ENCODE peak calls at places on chromosomes 11 and 22, in eight cellular contexts. A, U, Z, Q, V, Y, H and T are unnamed samples. For H3K4me1, the result is how much of the 10 kb centered on the place peaks cover.

GRCh38 chr22:17781319-17782031 is 7.2 kb upstream of the BID start:
- DNase-seq in A (peak), U (peak), Z (no peak), Q (no peak), V (peak), Y (no peak), H (no peak), T (peak)

GRCh38 chr11:40354121-40354520 is 1105.3 kb downstream of the LRRC4C start:
- DNase-seq in A (no peak), U (no peak), Z (no peak), Q (no peak), V (no peak), Y (no peak), H (no peak), T (no peak)

GRCh38 chr11:8232849-8233606 is 30.6 kb downstream of the LMO1 start:
- DNase-seq in A (no peak), U (no peak), Z (no peak), Q (no peak), V (no peak), Y (no peak), H (no peak), T (no peak)

GRCh38 chr22:20542736-20543135 is 35.3 kb downstream of the MED15 start:
- DNase-seq in A (no peak), U (no peak), Z (no peak), Q (no peak), V (no peak), Y (no peak), H (no peak), T (no peak)

GRCh38 chr11:45264839-45265515 is 21.2 kb downstream of the SYT13 start:
- DNase-seq in A (no peak), U (peak), Z (no peak), Q (no peak), V (peak), Y (no peak), H (no peak), T (peak)

GRCh38 chr22:37749831-37750595 is 53.2 kb downstream of the TRIOBP start:
- DNase-seq in A (no peak), U (peak), Z (no peak), Q (no peak), V (peak), Y (peak), H (no peak), T (no peak)

GRCh38 chr11:126257764-126258163 is 10.9 kb downstream of the SRPRA start:
- DNase-seq in A (no peak), U (peak), Z (no peak), Q (no peak), V (no peak), Y (no peak), H (no peak), T (no peak)

GRCh38 chr22:37401861-37402506 is 25.3 kb downstream of the ELFN2 start:
- DNase-seq in A (no peak), U (no peak), Z (no peak), Q (no peak), V (no peak), Y (no peak), H (no peak), T (no peak)

GRCh38 chr22:46501701-46502100 is 35.7 kb downstream of the CELSR1 start:
- DNase-seq in A (no peak), U (peak), Z (no peak), Q (no peak), V (no peak), Y (no peak), H (no peak), T (no peak)

GRCh38 chr11:115126515-115127208 is 377.6 kb downstream of the CADM1 start:
- DNase-seq in A (no peak), U (no peak), Z (no peak), Q (no peak), V (no peak), Y (no peak), H (no peak), T (no peak)

GRCh38 chr11:126497581-126498109 is 142.2 kb downstream of the ST3GAL4 start:
- DNase-seq in A (no peak), U (no peak), Z (no peak), Q (no peak), V (no peak), Y (no peak), H (no peak), T (no peak)

GRCh38 chr11:132278801-132279574 is 908.6 kb downstream of the NTM start:
- DNase-seq in A (peak), U (peak), Z (no peak), Q (no peak), V (no peak), Y (no peak), H (no peak), T (peak)

GRCh38 chr11:79078999-79079398 is 361.8 kb downstream of the TENM4 start:
- DNase-seq in A (no peak), U (no peak), Z (no peak), Q (no peak), V (no peak), Y (no peak), H (no peak), T (no peak)

GRCh38 chr11:46669606-46670243 is 30.7 kb downstream of the ARHGAP1 start:
- DNase-seq in A (no peak), U (no peak), Z (no peak), Q (no peak), V (peak), Y (peak), H (no peak), T (no peak)

DNA sequence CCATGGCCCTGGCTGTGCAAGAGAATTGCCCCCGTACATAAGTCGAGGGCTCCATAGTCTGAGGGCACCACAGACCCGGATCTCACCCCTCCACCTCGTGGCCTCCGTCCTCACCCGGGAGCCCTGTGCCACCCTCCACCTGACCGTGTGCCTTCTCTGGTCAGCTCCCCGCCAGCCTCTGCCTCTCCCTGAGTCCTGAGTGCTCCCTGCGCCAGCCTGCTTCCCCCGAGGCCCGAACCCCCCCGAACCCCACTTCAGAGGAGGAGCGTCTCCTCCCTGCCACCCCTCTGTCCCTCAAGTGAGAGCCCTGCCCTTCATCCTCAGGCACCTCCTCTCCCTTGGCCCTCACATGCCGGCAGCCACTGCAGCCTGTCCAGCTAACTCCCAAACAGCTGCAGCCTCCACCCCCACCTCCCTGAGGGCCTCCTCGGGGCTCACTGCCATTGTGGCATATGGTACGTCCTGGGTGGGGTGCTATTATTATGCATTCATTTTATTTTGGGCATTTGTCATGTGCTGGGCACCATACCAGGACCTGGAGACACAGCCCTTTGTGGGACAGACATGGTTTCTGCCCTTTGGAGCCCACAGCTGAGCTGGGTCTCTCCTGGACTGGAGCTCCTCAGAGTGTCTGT is 67.1 kb downstream of the MYO7A start:
- DNase-seq in A (peak), U (no peak), Z (no peak), Q (no peak), V (no peak), Y (peak), H (no peak), T (no peak)
- H3K27ac ChIP-seq in A (no peak), U (no peak), Z (no peak), Q (no peak), V (no peak), Y (no peak), H (no peak), T (no peak)

GRCh38 chr11:6745018-6745417 is 26.8 kb downstream of the OR2AG2 start:
- DNase-seq in A (no peak), U (no peak), Z (no peak), Q (no peak), V (no peak), Y (no peak), H (no peak), T (no peak)
- H3K4me1 ChIP-seq in A (under half), U (under half), Z (under half), Q (under half), V (under half), Y (under half), H (under half), T (under half)

DNA sequence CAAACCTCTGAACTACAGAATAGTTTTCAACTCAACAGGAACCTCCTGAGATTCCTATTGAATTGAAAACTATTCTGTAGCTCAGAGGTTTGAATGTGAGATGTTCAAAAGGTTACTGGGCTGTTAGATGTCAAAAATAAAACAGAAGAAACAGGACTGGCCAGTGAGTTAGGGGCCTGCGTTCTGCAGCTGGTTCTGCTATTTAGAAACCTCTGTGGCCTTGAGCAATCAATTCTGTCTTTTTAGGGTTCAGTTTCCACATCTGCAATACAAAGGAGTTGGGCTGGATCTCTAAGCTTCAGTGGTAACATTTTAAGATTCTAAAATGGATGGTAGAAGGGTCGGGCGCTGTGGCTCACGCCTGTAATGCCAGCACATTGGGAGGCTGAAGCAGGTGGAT is 55.8 kb downstream of the CLMP start:
- DNase-seq in A (no peak), U (no peak), Z (no peak), Q (no peak), V (no peak), Y (no peak), H (no peak), T (no peak)
- H3K27ac ChIP-seq in A (no peak), U (no peak), Z (no peak), Q (no peak), V (no peak), Y (no peak), H (no peak), T (peak)

GRCh38 chr11:57775474-57775873 is 13.9 kb downstream of the CTNND1 start:
- DNase-seq in A (no peak), U (peak), Z (no peak), Q (no peak), V (no peak), Y (peak), H (no peak), T (no peak)

GRCh38 chr11:57778318-57779037 is 16.9 kb downstream of the CTNND1 start:
- DNase-seq in A (no peak), U (peak), Z (peak), Q (peak), V (peak), Y (peak), H (peak), T (peak)

GRCh38 chr11:57776101-57776511 is 14.5 kb downstream of the CTNND1 start:
- DNase-seq in A (no peak), U (peak), Z (no peak), Q (no peak), V (no peak), Y (peak), H (no peak), T (no peak)

GRCh38 chr11:57777969-57778317 is 16.3 kb downstream of the CTNND1 start:
- DNase-seq in A (no peak), U (no peak), Z (peak), Q (no peak), V (peak), Y (peak), H (no peak), T (peak)

DNA sequence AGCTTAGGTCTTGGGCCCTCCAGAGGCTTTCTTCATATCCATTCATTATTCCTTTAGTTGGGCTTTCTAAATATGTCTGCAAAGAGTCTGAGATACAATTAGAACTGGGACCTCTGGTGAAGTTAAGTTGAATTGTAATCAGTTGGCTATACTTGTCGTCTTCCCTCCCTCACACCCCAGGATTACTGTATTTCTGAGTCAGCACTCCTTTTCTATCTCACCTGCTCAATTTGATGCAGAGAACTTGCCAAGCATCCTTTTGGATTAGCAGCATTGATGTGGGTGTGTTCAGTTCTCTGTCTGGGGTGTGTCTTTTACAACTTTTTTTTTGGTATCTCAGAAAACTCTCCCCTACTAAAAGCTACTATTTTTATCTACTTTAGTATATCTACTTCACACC is 15.0 kb downstream of the CTNND1 start:
- DNase-seq in A (no peak), U (peak), Z (no peak), Q (no peak), V (no peak), Y (no peak), H (no peak), T (no peak)
- H3K4me1 ChIP-seq in A (under half), U (under half), Z (half or more), Q (half or more), V (half or more), Y (half or more), H (under half), T (half or more)

DNA sequence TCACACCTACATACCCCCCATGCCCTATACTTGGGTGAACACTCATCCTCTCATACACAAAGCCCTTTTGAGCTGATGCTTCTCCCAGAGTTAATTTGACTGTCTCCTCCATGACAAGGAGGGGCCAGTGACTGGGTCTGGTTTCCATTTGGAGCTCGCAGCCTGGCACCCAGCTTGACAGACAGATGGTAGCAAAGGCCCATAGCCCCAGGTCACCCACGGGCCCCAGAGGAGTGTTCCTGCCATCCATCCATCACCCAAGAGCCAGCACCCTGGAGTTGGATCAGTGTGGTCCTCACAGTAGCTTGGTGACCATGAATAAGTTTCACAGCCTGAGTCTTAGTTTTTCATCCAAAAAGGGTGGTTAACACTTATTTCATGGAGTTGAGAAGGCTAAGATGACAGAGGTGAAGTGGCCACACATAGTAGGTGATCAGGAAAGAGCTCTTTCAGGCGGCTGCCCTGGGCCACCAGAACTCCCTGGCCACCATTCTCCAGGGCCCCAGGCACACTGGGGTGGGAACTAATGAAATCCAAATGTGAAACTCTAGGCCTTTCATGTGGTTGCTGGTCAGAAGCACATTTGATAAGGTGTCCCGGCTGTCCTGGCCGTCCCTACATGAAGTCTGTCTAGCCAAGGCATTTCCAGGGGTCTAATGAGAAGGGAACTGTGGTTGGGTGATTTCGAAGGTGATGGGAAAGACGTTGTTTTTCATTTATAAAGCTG is 42.4 kb downstream of the LIF start:
- DNase-seq in A (no peak), U (no peak), Z (no peak), Q (peak), V (no peak), Y (no peak), H (no peak), T (no peak)
- H3K27ac ChIP-seq in A (no peak), U (peak), Z (no peak), Q (peak), V (no peak), Y (peak), H (peak), T (peak)

GRCh38 chr11:102573851-102574250 is 43.3 kb upstream of the MMP7 start:
- DNase-seq in A (no peak), U (peak), Z (no peak), Q (no peak), V (no peak), Y (no peak), H (no peak), T (no peak)
- H3K4me1 ChIP-seq in A (under half), U (under half), Z (under half), Q (under half), V (under half), Y (under half), H (under half), T (under half)

DNA sequence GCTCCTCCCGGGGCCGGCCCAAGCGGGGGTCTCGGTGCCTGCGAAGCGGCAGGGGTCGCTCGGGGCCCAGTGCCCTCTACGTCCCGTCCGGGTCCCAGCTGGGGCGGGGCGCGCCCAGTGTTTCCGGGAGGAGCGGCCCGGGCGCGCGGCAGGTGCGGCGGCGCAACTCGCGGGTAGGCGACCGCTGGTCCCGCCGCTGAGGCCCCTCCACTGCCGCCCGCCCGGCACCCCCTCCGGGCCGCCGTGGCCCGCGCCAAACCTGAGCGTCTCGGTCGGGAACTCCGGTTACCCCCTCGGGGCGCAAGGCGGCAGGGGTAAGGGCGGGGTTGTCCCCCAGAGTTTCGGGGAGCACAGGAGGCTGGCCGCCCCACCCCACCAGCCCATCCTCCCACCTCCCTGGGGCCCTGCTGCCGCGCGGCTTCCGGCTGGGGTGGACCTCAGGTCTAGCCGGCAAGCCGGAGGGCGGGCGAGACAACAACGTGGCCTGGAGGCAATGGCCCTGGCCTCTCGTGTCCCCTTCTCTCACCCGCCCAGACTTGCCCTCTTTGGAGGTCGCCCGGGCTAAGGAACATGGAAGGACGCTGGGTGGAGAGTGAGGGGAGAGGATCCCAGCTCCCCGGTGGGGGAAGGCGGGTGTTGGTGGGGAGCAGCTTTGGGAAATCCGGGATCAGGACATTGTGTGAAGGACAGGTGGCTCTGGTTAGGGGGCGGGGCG is 416 bp upstream of the CRACR2B start:
- DNase-seq in A (peak), U (no peak), Z (peak), Q (no peak), V (peak), Y (peak), H (no peak), T (peak)
- H3K27ac ChIP-seq in A (peak), U (no peak), Z (peak), Q (no peak), V (peak), Y (peak), H (no peak), T (peak)